ENCODE peak calls at places on chromosomes 11 and 22, in four cellular contexts. J is K562, Q is HepG2, L is GM12878. C is an unnamed sample.

GRCh38 chr11:33135216-33135615 is 26.1 kb downstream of the CSTF3 start:
- DNase-seq in J (no peak), Q (no peak), L (no peak), C (no peak)

GRCh38 chr11:69916806-69917387 is 97.7 kb upstream of the FGF3 start:
- DNase-seq in J (no peak), Q (no peak), L (no peak), C (peak)

GRCh38 chr11:124825876-124826275 is 25.7 kb upstream of the MSANTD2 start:
- DNase-seq in J (no peak), Q (no peak), L (no peak), C (no peak)

GRCh38 chr22:47022475-47022874 is 260.0 kb downstream of the TBC1D22A start:
- DNase-seq in J (no peak), Q (no peak), L (no peak), C (no peak)

GRCh38 chr22:22730655-22731373 is 86.4 kb downstream of the GGTLC2 start:
- DNase-seq in J (peak), Q (no peak), L (no peak), C (no peak)

GRCh38 chr11:17766590-17766989 is 32.0 kb downstream of the KCNC1 start:
- DNase-seq in J (peak), Q (no peak), L (no peak), C (peak)

GRCh38 chr11:117230286-117230961 is 1.4 kb downstream of the PCSK7 start:
- DNase-seq in J (no peak), Q (no peak), L (peak), C (no peak)

GRCh38 chr11:67699521-67699920 is 25.1 kb upstream of the ALDH3B2 start:
- DNase-seq in J (no peak), Q (no peak), L (no peak), C (no peak)

GRCh38 chr11:132942611-132943324 is 589.5 kb downstream of the OPCML start:
- DNase-seq in J (no peak), Q (no peak), L (no peak), C (peak)

GRCh38 chr11:112290462-112290894 is 29.8 kb upstream of the PLET1 start:
- DNase-seq in J (no peak), Q (no peak), L (no peak), C (no peak)

GRCh38 chr22:35746248-35746647 is 28.6 kb downstream of the APOL5 start:
- DNase-seq in J (no peak), Q (no peak), L (no peak), C (no peak)

GRCh38 chr11:46890665-46891064 is 27.7 kb downstream of the LRP4 start:
- DNase-seq in J (no peak), Q (no peak), L (no peak), C (no peak)

GRCh38 chr11:46918087-46918751 is at the start of gene LRP4:
- DNase-seq in J (peak), Q (no peak), L (no peak), C (peak)

GRCh38 chr11:65810046-65810868 is 23.4 kb downstream of the OVOL1 start:
- DNase-seq in J (no peak), Q (peak), L (no peak), C (no peak)

GRCh38 chr22:43292633-43293025 is 50.5 kb downstream of the SCUBE1 start:
- DNase-seq in J (no peak), Q (no peak), L (no peak), C (no peak)

GRCh38 chr11:38971141-38971540 is 2373.1 kb upstream of the RAG2 start:
- DNase-seq in J (no peak), Q (no peak), L (no peak), C (no peak)

GRCh38 chr11:67280341-67280790 is 8.7 kb upstream of the ANKRD13D start:
- DNase-seq in J (no peak), Q (no peak), L (no peak), C (no peak)

GRCh38 chr11:64854534-64855502 is 10.4 kb upstream of the CDC42BPG start:
- DNase-seq in J (peak), Q (peak), L (no peak), C (no peak)

GRCh38 chr11:118202599-118203422 is 22.0 kb downstream of the JAML start:
- DNase-seq in J (no peak), Q (peak), L (no peak), C (no peak)

GRCh38 chr22:41504397-41504796 is 35.5 kb downstream of the ACO2 start:
- DNase-seq in J (no peak), Q (no peak), L (no peak), C (no peak)

GRCh38 chr22:40552070-40552469 is 84.4 kb downstream of the MRTFA start:
- DNase-seq in J (peak), Q (no peak), L (no peak), C (no peak)

GRCh38 chr11:2259897-2260451 is 10.4 kb downstream of the ASCL2 start:
- DNase-seq in J (no peak), Q (no peak), L (no peak), C (no peak)

GRCh38 chr11:130945945-130946344 is 29.7 kb upstream of the SNX19 start:
- DNase-seq in J (no peak), Q (no peak), L (no peak), C (no peak)

GRCh38 chr11:68002575-68002942 is 1.3 kb downstream of the UNC93B1 start:
- DNase-seq in J (no peak), Q (no peak), L (no peak), C (no peak)

GRCh38 chr11:9143726-9144125 is 52.3 kb upstream of the SCUBE2 start:
- DNase-seq in J (no peak), Q (no peak), L (no peak), C (no peak)

GRCh38 chr11:63445720-63446119 is 45.2 kb downstream of the PLAAT5 start:
- DNase-seq in J (no peak), Q (no peak), L (no peak), C (no peak)

GRCh38 chr22:21009638-21010425 is 5.1 kb upstream of the P2RX6 start:
- DNase-seq in J (peak), Q (peak), L (no peak), C (peak)

GRCh38 chr11:28976801-28977145 is 868.6 kb downstream of the METTL15 start:
- DNase-seq in J (no peak), Q (no peak), L (no peak), C (no peak)

GRCh38 chr11:5929984-5930383 is 12.1 kb upstream of the OR56A3 start:
- DNase-seq in J (no peak), Q (no peak), L (no peak), C (no peak)

GRCh38 chr11:33064033-33064825 is 24.9 kb downstream of the TCP11L1 start:
- DNase-seq in J (no peak), Q (no peak), L (no peak), C (no peak)

GRCh38 chr22:43884600-43885318 is 7.1 kb downstream of the PNPLA5 start:
- DNase-seq in J (peak), Q (no peak), L (peak), C (peak)

GRCh38 chr11:17924713-17925112 is 88.1 kb downstream of the SERGEF start:
- DNase-seq in J (no peak), Q (no peak), L (no peak), C (no peak)

GRCh38 chr11:120023120-120023519 is 114.8 kb downstream of the TRIM29 start:
- DNase-seq in J (no peak), Q (no peak), L (no peak), C (peak)
- TF ChIP-seq ETV6 in J (no peak), Q (no peak), L (no peak), C (no peak)

DNA sequence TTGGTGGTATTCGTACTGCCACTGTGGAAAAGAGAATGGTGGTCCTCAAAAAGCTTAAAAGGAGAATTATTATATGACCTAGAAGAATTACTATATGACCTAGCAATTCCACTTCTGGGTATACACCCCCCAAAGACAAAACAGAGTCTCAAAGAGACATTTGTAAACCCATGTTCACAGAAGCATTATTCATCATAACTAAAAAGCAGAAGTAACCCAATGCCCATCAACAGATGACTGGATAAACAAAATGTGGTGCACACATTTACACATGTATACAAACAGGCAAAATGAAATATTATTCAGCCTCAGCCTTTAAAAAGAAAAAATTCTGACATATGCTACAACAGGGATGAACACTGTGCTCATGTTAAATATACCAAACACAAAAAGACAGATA is 89.4 kb downstream of the ARHGAP32 start:
- DNase-seq in J (no peak), Q (no peak), L (no peak), C (no peak)
- TF ChIP-seq ETV6 in J (no peak), Q (no peak), L (no peak), C (no peak)

DNA sequence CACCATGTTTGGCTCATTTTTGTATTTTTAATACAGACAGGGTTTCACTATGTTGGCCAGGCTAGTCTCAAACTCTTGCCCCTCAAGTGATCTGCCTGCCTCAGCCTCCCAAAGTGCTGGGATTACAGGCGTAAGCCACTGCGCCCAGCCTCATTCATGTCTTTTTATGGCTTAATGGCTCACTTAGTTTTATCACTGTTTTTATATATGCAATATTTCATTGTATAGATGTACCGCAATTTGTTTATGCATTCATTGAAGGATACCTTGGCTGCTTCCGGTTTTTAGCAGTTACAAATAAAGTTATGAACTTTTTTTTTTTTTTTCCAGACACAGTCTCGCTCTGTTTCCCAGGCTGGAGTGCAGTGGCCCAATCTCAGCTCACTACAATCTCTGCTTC is 5.5 kb upstream of the TCN2 start:
- DNase-seq in J (no peak), Q (no peak), L (no peak), C (no peak)
- TF ChIP-seq ETV6 in J (no peak), Q (no peak), L (no peak), C (no peak)

GRCh38 chr11:115892016-115892415 is 387.8 kb upstream of the CADM1 start:
- DNase-seq in J (no peak), Q (no peak), L (no peak), C (no peak)
- TF ChIP-seq ETV6 in J (no peak), Q (no peak), L (no peak), C (no peak)

GRCh38 chr11:134068829-134069425 is at the start of gene JAM3:
- DNase-seq in J (peak), Q (peak), L (peak), C (peak)

GRCh38 chr11:134069426-134069921 is 602 bp downstream of the JAM3 start:
- DNase-seq in J (no peak), Q (no peak), L (no peak), C (peak)

GRCh38 chr11:134071766-134072403 is 3.0 kb downstream of the JAM3 start:
- DNase-seq in J (no peak), Q (no peak), L (no peak), C (no peak)

GRCh38 chr11:134071306-134071705 is 2.4 kb downstream of the JAM3 start:
- DNase-seq in J (no peak), Q (no peak), L (no peak), C (no peak)

GRCh38 chr11:134069996-134070845 is 1.3 kb downstream of the JAM3 start:
- DNase-seq in J (no peak), Q (no peak), L (no peak), C (no peak)
- TF ChIP-seq ETV6 in J (no peak), Q (no peak), L (no peak), C (no peak)

DNA sequence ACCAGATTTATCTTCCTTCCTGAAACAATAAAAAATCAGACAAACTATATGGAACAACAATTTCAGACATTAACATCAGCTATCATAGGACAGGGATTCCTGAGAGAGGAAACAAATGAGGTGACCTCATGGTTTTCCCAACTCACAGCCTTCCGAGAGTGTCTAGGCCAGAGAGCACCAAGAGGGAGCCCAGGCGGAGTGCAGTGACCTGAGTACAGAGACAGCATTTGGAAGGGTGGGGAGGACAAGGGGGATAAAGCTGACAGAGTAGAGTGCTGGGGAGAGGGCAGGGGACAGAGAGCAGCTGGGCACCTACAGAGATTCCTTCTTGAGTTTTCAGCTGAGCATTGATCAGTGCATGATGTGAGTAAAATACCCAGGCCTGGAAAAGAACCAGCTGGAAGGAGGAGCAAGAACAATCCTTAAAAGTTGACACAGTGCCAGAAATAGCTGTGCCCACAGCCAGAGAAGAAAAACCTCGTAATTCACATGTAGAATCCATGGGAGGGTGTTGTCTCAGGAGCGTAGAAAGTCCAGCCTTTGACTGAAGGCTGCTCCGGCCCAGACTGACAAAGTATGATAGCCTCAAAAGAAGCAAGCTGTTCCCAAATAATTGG is 34.0 kb upstream of the PANX2 start:
- DNase-seq in J (no peak), Q (no peak), L (no peak), C (no peak)
- TF ChIP-seq ETV6 in J (no peak), Q (no peak), L (no peak), C (no peak)

DNA sequence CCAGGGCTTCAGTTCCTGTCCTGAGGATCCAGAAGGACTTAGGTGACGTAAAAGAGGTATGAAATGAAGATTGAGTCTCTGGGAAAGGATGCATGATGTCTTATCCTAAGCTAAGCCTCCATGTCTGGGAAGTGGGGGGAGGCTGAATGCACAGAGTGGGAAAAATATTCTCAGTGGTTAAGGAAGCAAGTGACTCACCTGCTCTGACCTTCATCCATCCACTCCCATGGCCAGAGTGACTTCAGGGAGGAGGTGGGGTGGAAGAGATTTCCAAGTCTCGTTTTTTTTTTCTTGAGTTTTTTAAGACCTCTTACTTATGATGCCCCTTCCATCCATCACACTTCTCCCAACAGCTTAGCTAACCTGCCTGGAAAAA is 32.5 kb upstream of the POLD3 start:
- DNase-seq in J (no peak), Q (no peak), L (no peak), C (no peak)
- TF ChIP-seq ETV6 in J (no peak), Q (no peak), L (no peak), C (no peak)

GRCh38 chr11:122979103-122979814 is 2.4 kb downstream of the BSX start:
- DNase-seq in J (no peak), Q (no peak), L (no peak), C (peak)

GRCh38 chr11:122979815-122980656 is 1.6 kb downstream of the BSX start:
- DNase-seq in J (no peak), Q (no peak), L (no peak), C (peak)

GRCh38 chr11:122984186-122985011 is 2.8 kb upstream of the BSX start:
- DNase-seq in J (no peak), Q (no peak), L (no peak), C (peak)

GRCh38 chr11:122983438-122984185 is 2.0 kb upstream of the BSX start:
- DNase-seq in J (no peak), Q (no peak), L (no peak), C (peak)

GRCh38 chr11:122981388-122982264 is at the start of gene BSX:
- DNase-seq in J (peak), Q (peak), L (no peak), C (peak)
- TF ChIP-seq ETV6 in J (no peak), Q (no peak), L (no peak), C (no peak)

GRCh38 chr11:72607101-72607468 is 67.1 kb downstream of the PDE2A start:
- DNase-seq in J (no peak), Q (no peak), L (no peak), C (no peak)

GRCh38 chr11:72605958-72606357 is 68.3 kb downstream of the PDE2A start:
- DNase-seq in J (no peak), Q (no peak), L (no peak), C (no peak)

GRCh38 chr11:72604256-72604655 is 70.0 kb downstream of the PDE2A start:
- DNase-seq in J (no peak), Q (no peak), L (no peak), C (no peak)

GRCh38 chr11:72607496-72607895 is 66.7 kb downstream of the PDE2A start:
- DNase-seq in J (no peak), Q (no peak), L (no peak), C (no peak)

DNA sequence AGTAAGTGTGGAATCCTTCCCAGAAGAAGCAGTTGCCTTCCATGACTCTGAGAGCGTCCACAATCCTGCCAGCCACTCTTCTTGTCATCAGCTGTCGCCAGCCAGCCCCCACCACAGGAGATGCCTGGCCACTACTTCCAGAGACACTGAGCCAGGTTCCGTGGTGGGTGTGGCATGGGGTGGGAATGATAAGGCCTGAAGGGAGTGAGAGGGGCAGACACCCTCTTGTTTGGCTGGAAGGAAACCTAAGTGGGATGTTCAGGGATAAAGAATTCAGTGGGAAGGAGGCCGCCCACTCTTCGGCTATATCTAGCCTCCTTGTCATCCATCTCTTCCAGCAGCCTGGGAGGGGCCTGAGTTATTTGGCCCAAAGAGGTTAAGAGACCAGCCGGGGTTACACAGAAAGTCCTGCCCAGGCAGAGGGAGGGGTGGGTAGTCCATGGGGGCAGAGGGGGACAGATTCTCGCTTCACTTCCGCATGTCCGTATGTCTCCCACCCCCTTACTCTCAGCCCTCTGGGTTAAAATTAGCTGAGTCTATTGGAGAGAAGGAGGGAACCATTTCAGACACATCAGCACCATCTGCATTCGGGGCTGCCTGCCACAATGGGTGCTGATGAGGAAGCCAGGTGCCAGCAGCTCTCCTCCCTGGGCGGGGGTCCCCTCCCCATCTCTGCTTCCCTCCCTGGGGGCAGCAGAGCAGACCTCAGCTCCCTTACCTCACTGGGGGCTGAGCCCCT is 67.7 kb downstream of the PDE2A start:
- DNase-seq in J (no peak), Q (no peak), L (no peak), C (no peak)
- TF ChIP-seq ETV6 in J (no peak), Q (no peak), L (no peak), C (no peak)

C was measured in WTC11.